ENCODE peak calls at places on chromosomes 11 and 22, in seven cellular contexts. J is uterus, V is lung, P is fibroblast of mammary gland, K is brain microvascular endothelial cell, H is heart left ventricle, D is bronchial epithelial cell. C is an unnamed sample.

GRCh38 chr11:31786996-31787685 is 24.0 kb downstream of the PAX6 start:
- DNase-seq in D (no peak), V (no peak), K (no peak), H (no peak), P (no peak), J (no peak), C (no peak)

GRCh38 chr22:18081416-18081815 is 3.6 kb downstream of the PEX26 start:
- DNase-seq in H (no peak), D (no peak), K (no peak), P (no peak), V (no peak), J (no peak), C (no peak)

GRCh38 chr11:134358853-134359490 is 27.2 kb downstream of the GLB1L2 start:
- DNase-seq in K (no peak), D (no peak), V (no peak), H (peak), J (no peak), P (no peak), C (no peak)

GRCh38 chr22:32701021-32701420 is 100.5 kb upstream of the TIMP3 start:
- DNase-seq in H (no peak), P (peak), V (no peak), J (no peak), D (peak), K (no peak), C (no peak)

GRCh38 chr11:129265125-129265788 is 73.1 kb upstream of the ARHGAP32 start:
- DNase-seq in K (no peak), V (no peak), D (no peak), P (no peak), J (no peak), H (no peak), C (no peak)

GRCh38 chr11:111911563-111912401 is at the start of gene CRYAB:
- DNase-seq in P (peak), V (peak), J (peak), K (peak), D (peak), H (peak), C (peak)

GRCh38 chr11:78031629-78032028 is 8.6 kb upstream of the KCTD14 start:
- DNase-seq in H (no peak), D (no peak), J (no peak), P (no peak), V (no peak), K (no peak), C (no peak)

GRCh38 chr11:132942611-132943324 is 589.5 kb downstream of the OPCML start:
- DNase-seq in H (no peak), J (no peak), K (no peak), V (no peak), D (no peak), P (no peak), C (no peak)

GRCh38 chr11:2156416-2157182 is 4.4 kb downstream of the INS start:
- DNase-seq in K (peak), D (peak), P (peak), J (peak), H (peak), V (peak), C (peak)

GRCh38 chr11:99383628-99384300 is 363.0 kb downstream of the CNTN5 start:
- DNase-seq in H (no peak), V (no peak), D (no peak), K (no peak), P (no peak), J (no peak), C (no peak)

GRCh38 chr11:90558328-90558865 is 335.5 kb upstream of the CHORDC1 start:
- DNase-seq in J (no peak), V (no peak), D (no peak), P (no peak), H (no peak), K (no peak), C (no peak)

GRCh38 chr11:76974179-76974891 is 59.9 kb upstream of the B3GNT6 start:
- DNase-seq in H (no peak), P (no peak), K (no peak), J (no peak), V (no peak), D (no peak), C (no peak)

GRCh38 chr11:1233351-1234053 is 10.6 kb downstream of the MUC5B start:
- DNase-seq in P (no peak), J (no peak), H (peak), D (no peak), K (no peak), V (no peak), C (peak)

GRCh38 chr22:33896154-33896800 is 24.0 kb downstream of the LARGE1 start:
- DNase-seq in K (no peak), V (no peak), P (no peak), J (no peak), D (no peak), H (no peak), C (no peak)

GRCh38 chr11:14645985-14646900 is 2.6 kb downstream of the PDE3B start:
- DNase-seq in P (no peak), J (no peak), V (no peak), H (no peak), D (no peak), K (no peak), C (no peak)

GRCh38 chr11:63764712-63765631 is 3.6 kb downstream of the ZFTA start:
- DNase-seq in P (peak), J (peak), V (no peak), K (no peak), H (no peak), D (no peak), C (no peak)

GRCh38 chr22:38866399-38867123 is 5.5 kb downstream of the CBX6 start:
- DNase-seq in D (no peak), J (no peak), K (no peak), H (no peak), V (no peak), P (no peak), C (no peak)

GRCh38 chr11:128330203-128330602 is 257.2 kb downstream of the ETS1 start:
- DNase-seq in K (no peak), H (no peak), P (no peak), J (no peak), V (no peak), D (no peak), C (no peak)

GRCh38 chr11:44875056-44875455 is 75.6 kb downstream of the TP53I11 start:
- DNase-seq in K (no peak), H (no peak), D (no peak), P (no peak), V (no peak), J (no peak), C (no peak)

GRCh38 chr11:19929655-19930054 is 217.0 kb downstream of the NAV2 start:
- DNase-seq in H (no peak), D (no peak), J (no peak), K (peak), V (no peak), P (peak), C (no peak)

GRCh38 chr22:47328550-47329243 is 566.2 kb downstream of the TBC1D22A start:
- DNase-seq in V (no peak), H (no peak), D (peak), K (peak), J (no peak), P (peak), C (peak)

GRCh38 chr11:60563553-60564235 is 48.5 kb downstream of the MS4A13 start:
- DNase-seq in J (no peak), V (no peak), P (peak), K (no peak), H (no peak), D (peak), C (no peak)

GRCh38 chr11:109241988-109242387 is 180.0 kb upstream of the C11orf87 start:
- DNase-seq in J (no peak), H (no peak), K (no peak), D (peak), P (no peak), V (no peak), C (no peak)

GRCh38 chr22:32880061-32880460 is 78.6 kb downstream of the TIMP3 start:
- DNase-seq in K (no peak), H (no peak), P (peak), D (peak), V (no peak), J (peak), C (no peak)

GRCh38 chr11:19727246-19727645 is 14.6 kb downstream of the NAV2 start:
- DNase-seq in V (no peak), J (no peak), D (no peak), P (peak), K (peak), H (no peak), C (no peak)

GRCh38 chr22:49753961-49754673 is 73.6 kb downstream of the BRD1 start:
- DNase-seq in P (no peak), D (no peak), K (no peak), H (no peak), V (no peak), J (no peak), C (no peak)

GRCh38 chr11:134856371-134856971 is 444.4 kb upstream of the B3GAT1 start:
- DNase-seq in P (no peak), V (no peak), J (no peak), K (no peak), H (no peak), D (no peak), C (no peak)

GRCh38 chr11:110250168-110250567 is 46.2 kb downstream of the RDX start:
- DNase-seq in D (no peak), J (no peak), P (no peak), H (no peak), K (no peak), V (no peak), C (no peak)

GRCh38 chr11:86812981-86813380 is 12.6 kb downstream of the PRSS23 start:
- DNase-seq in H (no peak), J (no peak), P (no peak), D (no peak), V (no peak), K (no peak), C (no peak)

GRCh38 chr11:31995525-31996123 is 95.2 kb upstream of the RCN1 start:
- DNase-seq in H (no peak), K (no peak), D (no peak), J (no peak), V (no peak), P (no peak), C (peak)

GRCh38 chr11:8262552-8263108 is 1.0 kb downstream of the LMO1 start:
- DNase-seq in P (peak), J (peak), V (no peak), D (peak), H (peak), K (peak), C (peak)

GRCh38 chr11:36333897-36334296 is 37.8 kb downstream of the PRR5L start:
- DNase-seq in H (no peak), V (no peak), D (peak), K (peak), P (peak), J (no peak), C (peak)

GRCh38 chr22:46407748-46408147 is 72.2 kb downstream of the TRMU start:
- DNase-seq in J (no peak), K (no peak), P (no peak), V (no peak), D (no peak), H (no peak), C (no peak)

GRCh38 chr22:45101828-45102227 is 61.9 kb upstream of the NUP50 start:
- DNase-seq in H (peak), J (peak), V (peak), D (peak), P (peak), K (peak), C (peak)

GRCh38 chr11:16767137-16767536 is 28.7 kb downstream of the C11orf58 start:
- DNase-seq in H (no peak), D (no peak), K (no peak), V (no peak), P (no peak), J (no peak), C (no peak)

GRCh38 chr11:16759857-16760256 is 21.4 kb downstream of the C11orf58 start:
- DNase-seq in V (no peak), D (no peak), K (no peak), P (no peak), H (no peak), J (no peak), C (peak)

GRCh38 chr11:16767957-16768356 is 29.5 kb downstream of the C11orf58 start:
- DNase-seq in K (no peak), P (no peak), V (no peak), J (no peak), H (no peak), D (no peak), C (no peak)

GRCh38 chr11:16764888-16765287 is 26.4 kb downstream of the C11orf58 start:
- DNase-seq in V (no peak), K (no peak), H (no peak), D (no peak), J (no peak), P (no peak), C (no peak)

DNA sequence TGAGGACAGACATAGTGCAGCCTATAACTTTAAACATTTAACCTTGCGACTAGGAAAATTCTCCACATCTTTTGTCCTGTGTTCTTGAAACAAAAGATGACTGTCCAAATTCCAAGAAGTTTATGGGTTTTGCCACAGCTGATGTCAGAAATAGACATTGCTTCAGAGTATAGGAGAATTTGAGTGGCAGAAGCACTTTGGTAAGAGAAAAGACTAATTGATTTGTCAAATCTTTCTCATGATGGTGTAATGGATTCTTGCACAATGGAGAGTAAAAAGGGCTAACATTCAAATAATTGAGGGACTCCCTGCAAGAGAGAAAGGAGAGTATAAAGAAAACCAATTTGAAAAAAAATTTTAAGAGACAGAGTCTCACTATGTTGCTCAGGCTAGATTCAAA is 25.3 kb downstream of the C11orf58 start:
- DNase-seq in V (no peak), K (no peak), J (no peak), D (no peak), P (no peak), H (no peak), C (no peak)
- TF ChIP-seq CTCF in V (no peak), K (no peak), J (no peak), D (no peak), P (no peak), H (no peak), C (no peak)

DNA sequence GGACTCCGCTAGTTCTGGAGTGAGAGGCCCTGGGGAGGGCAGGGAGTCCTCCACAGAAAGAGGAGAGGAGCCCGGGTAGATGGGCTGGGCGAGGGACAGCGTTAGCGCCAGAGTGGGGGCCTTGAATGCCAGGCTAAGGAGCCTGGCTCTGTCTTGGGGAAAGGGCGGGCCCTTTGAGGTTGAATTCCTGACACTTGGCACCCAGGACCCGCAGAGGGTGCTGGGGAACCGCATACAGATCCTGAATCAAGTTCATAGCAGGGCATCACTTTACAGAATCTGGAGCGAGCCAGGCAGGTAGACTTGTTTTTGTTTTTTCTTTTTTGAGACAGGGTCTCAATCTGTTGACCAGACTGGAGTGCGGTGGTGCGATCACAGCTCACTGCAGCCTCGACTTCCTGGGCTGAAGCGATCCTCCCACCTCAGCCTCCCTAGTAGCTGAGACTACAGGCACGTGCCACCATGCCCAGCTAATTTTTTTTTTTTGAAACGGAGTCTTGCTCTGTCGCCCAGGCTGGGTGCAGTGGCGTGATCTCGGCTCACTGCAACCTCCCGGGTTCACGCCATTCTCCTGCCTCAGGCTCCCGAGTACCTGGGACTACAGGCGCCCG is 6.0 kb downstream of the CARNS1 start:
- DNase-seq in P (no peak), K (no peak), J (no peak), V (no peak), D (no peak), H (no peak), C (no peak)
- H3K4me3 ChIP-seq in P (no peak), K (peak), J (peak), V (no peak), D (no peak), H (peak), C (peak)

GRCh38 chr22:40111451-40111850 is 66.3 kb upstream of the TNRC6B start:
- DNase-seq in D (no peak), J (no peak), K (no peak), H (no peak), P (no peak), V (no peak), C (no peak)

GRCh38 chr22:40107756-40108437 is 69.8 kb upstream of the TNRC6B start:
- DNase-seq in V (no peak), J (peak), H (peak), P (peak), D (peak), K (no peak), C (peak)

GRCh38 chr22:40105755-40106154 is 72.0 kb upstream of the TNRC6B start:
- DNase-seq in J (no peak), K (no peak), V (no peak), P (no peak), D (no peak), H (no peak), C (no peak)

GRCh38 chr22:40112595-40112994 is 65.1 kb upstream of the TNRC6B start:
- DNase-seq in K (no peak), D (no peak), J (no peak), H (no peak), V (no peak), P (no peak), C (no peak)

DNA sequence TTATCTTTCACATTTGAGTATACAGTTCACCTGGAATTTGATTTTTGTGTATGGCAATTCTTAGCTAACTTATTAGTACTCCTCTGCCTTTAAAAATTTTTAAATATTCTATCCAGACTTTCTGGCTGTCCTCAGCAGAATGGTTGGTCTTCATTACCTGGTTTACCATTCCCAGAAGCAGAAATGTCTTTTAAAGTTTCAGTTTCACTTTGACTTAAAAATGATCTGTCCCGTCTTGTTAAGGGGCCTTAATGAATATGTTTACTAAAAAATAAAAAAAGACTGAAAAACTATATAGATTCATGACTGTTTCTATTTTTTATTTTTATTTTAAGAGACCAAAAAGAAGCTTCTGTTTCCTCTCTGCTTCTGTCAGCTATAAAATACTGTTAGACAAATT is 70.5 kb upstream of the TNRC6B start:
- DNase-seq in D (no peak), J (no peak), P (peak), H (no peak), K (no peak), V (no peak), C (no peak)
- TF ChIP-seq CTCF in D (no peak), J (no peak), P (no peak), H (no peak), K (no peak), V (no peak), C (no peak)

GRCh38 chr11:45885921-45886721 is 670 bp downstream of the MAPK8IP1 start:
- DNase-seq in D (no peak), K (no peak), V (no peak), H (no peak), J (no peak), P (no peak), C (no peak)
- H3K4me3 ChIP-seq in D (peak), K (peak), V (peak), H (peak), J (peak), P (peak), C (peak)

DNA sequence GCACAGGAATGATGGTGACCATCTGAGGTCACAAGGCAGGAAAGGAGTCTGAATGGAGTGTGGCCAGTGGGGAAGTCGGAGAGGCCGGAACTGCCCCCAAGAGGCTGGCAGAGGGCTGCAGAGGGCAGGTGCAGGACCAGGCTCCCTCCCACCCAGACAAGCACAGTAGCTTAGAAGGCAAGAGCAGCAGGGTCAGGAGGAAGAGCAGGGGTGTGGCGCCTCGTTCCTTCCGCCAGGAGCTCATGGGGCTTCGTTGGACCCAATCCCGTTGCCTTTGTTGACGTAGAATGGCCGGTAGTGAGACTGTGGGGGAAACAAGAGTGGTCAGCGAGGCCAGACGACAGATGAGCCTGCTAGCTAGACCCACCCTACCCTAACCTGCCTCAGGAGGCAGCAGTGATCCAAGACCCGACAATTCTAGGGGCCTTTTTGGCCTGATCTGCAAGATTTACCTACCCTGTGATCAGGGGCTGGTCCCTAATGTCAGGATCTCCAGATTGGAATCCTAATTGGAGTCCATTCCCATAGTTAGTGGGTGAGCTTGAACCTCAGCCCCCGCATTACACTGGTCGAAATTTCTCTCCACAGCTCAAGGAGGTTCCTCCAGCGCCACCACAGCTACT is 25.6 kb downstream of the TRIM29 start:
- DNase-seq in H (no peak), J (no peak), K (no peak), D (no peak), P (no peak), V (no peak), C (no peak)
- TF ChIP-seq CTCF in H (no peak), J (no peak), K (peak), D (no peak), P (no peak), V (no peak), C (peak)

GRCh38 chr22:20435436-20436308 is 2.0 kb downstream of the SCARF2 start:
- DNase-seq in V (no peak), H (peak), J (no peak), K (no peak), D (no peak), P (no peak), C (no peak)

GRCh38 chr22:20436309-20437252 is 1.0 kb downstream of the SCARF2 start:
- DNase-seq in H (peak), D (no peak), K (no peak), J (peak), P (peak), V (no peak), C (no peak)

GRCh38 chr22:20438678-20439492 is 1.3 kb upstream of the SCARF2 start:
- DNase-seq in J (no peak), P (no peak), D (no peak), V (no peak), H (peak), K (no peak), C (no peak)

GRCh38 chr22:20438066-20438677 is 547 bp upstream of the SCARF2 start:
- DNase-seq in J (peak), P (no peak), H (peak), K (no peak), V (no peak), D (no peak), C (no peak)

GRCh38 chr22:20437253-20438065 is at the start of gene SCARF2:
- DNase-seq in P (no peak), H (peak), J (peak), D (no peak), V (no peak), K (no peak), C (no peak)
- H3K4me3 ChIP-seq in P (peak), H (peak), J (peak), D (peak), V (peak), K (peak), C (peak)